ENCODE peak calls at places on chromosomes 13 and 19, in four cellular contexts. Z is anterior cingulate cortex, E is T-helper 17 cell, F is NCI-H2081. O is an unnamed sample.

GRCh38 chr13:32639502-32640105 is 53.4 kb downstream of the PDS5B start:
- DNase-seq in Z (peak), E (peak), F (peak), O (no peak)

GRCh38 chr19:2717638-2718541 is 3.3 kb downstream of the DIRAS1 start:
- DNase-seq in Z (no peak), E (no peak), F (no peak), O (no peak)

GRCh38 chr13:45737571-45738002 is 35.5 kb downstream of the CBY2 start:
- DNase-seq in Z (no peak), E (no peak), F (no peak), O (no peak)

GRCh38 chr19:47284324-47284899 is 9.7 kb downstream of the INAFM1 start:
- DNase-seq in Z (no peak), E (peak), F (peak), O (peak)

GRCh38 chr13:33003458-33004019 is 12.7 kb upstream of the KL start:
- DNase-seq in Z (no peak), E (no peak), F (peak), O (no peak)

GRCh38 chr13:30493670-30494381 is 28.1 kb upstream of the HMGB1 start:
- DNase-seq in Z (no peak), E (no peak), F (no peak), O (no peak)

GRCh38 chr19:46602392-46603194 is 1.5 kb downstream of the CALM3 start:
- DNase-seq in Z (no peak), E (no peak), F (no peak), O (no peak)

GRCh38 chr19:43820098-43820860 is 6.8 kb upstream of the ZNF283 start:
- DNase-seq in Z (no peak), E (no peak), F (no peak), O (peak)

GRCh38 chr19:38538793-38539528 is 78.8 kb downstream of the MAP4K1 start:
- DNase-seq in Z (no peak), E (no peak), F (no peak), O (no peak)

GRCh38 chr19:36060430-36060829 is 5.7 kb downstream of the WDR62 start:
- DNase-seq in Z (peak), E (no peak), F (no peak), O (peak)

GRCh38 chr13:21014666-21015170 is 46.7 kb downstream of the LATS2 start:
- DNase-seq in Z (no peak), E (no peak), F (no peak), O (no peak)

GRCh38 chr13:77930430-77930829 is 11.8 kb upstream of the EDNRB start:
- DNase-seq in Z (no peak), E (no peak), F (no peak), O (no peak)

GRCh38 chr13:109979186-109979585 is 192.8 kb upstream of the IRS2 start:
- DNase-seq in Z (no peak), E (no peak), F (no peak), O (no peak)

GRCh38 chr13:88628882-88629281 is 957.7 kb downstream of the SLITRK5 start:
- DNase-seq in Z (no peak), E (no peak), F (no peak), O (no peak)

GRCh38 chr19:48152552-48152951 is 17.6 kb downstream of the LIG1 start:
- DNase-seq in Z (peak), E (peak), F (peak), O (peak)

GRCh38 chr19:45670670-45671453 is 2.8 kb downstream of the GIPR start:
- DNase-seq in Z (peak), E (peak), F (peak), O (peak)

GRCh38 chr19:10737680-10738079 is 19.8 kb downstream of the DNM2 start:
- DNase-seq in Z (no peak), E (no peak), F (no peak), O (no peak)

O was measured in C1 segment of cervical spinal cord.